ENCODE peak calls at places on chromosome 18, in seven cellular contexts. D, I, S, Q, H, C and A are unnamed samples.

GRCh38 chr18:23229472-23229871 is 94.2 kb downstream of the CABLES1 start:
- DNase-seq in C (peak; percentile 72), S (no peak), I (no peak), H (no peak), D (no peak), Q (no peak), A (no peak)

GRCh38 chr18:43587538-43588153 is 310.4 kb upstream of the SYT4 start:
- DNase-seq in I (peak; percentile 70), Q (no peak), D (no peak), C (peak; percentile 63), H (no peak), S (peak; percentile 20), A (no peak)

GRCh38 chr18:45670281-45670962 is 53.6 kb upstream of the SLC14A1 start:
- DNase-seq in I (no peak), H (no peak), S (peak; percentile 23), D (no peak), Q (peak; percentile 43), C (peak; percentile 73), A (no peak)

GRCh38 chr18:28728891-28729290 is 552.0 kb upstream of the CDH2 start:
- DNase-seq in Q (no peak), S (no peak), D (no peak), I (peak; percentile 52), H (no peak), C (peak; percentile 36), A (no peak)

GRCh38 chr18:8948471-8949149 is 153.9 kb upstream of the NDUFV2 start:
- DNase-seq in H (no peak), Q (no peak), S (no peak), D (no peak), C (peak; percentile 79), I (peak; percentile 26), A (no peak)

GRCh38 chr18:3692113-3692621 is 242.2 kb downstream of the TGIF1 start:
- DNase-seq in I (no peak), C (no peak), Q (no peak), S (no peak), D (no peak), H (no peak), A (no peak)

GRCh38 chr18:36088256-36088655 is 20.9 kb upstream of the RPRD1A start:
- DNase-seq in Q (no peak), I (no peak), H (no peak), C (no peak), D (no peak), S (no peak), A (no peak)

GRCh38 chr18:58044370-58045264 is 591 bp downstream of the NEDD4L start:
- DNase-seq in Q (peak; percentile 43), H (peak; percentile 57), I (peak; percentile 58), C (peak; percentile 28), D (peak; percentile 68), S (peak; percentile 58), A (peak; percentile 36)

GRCh38 chr18:37671119-37671518 is 105.5 kb upstream of the CELF4 start:
- DNase-seq in C (no peak), I (no peak), H (no peak), Q (no peak), D (no peak), S (no peak), A (no peak)

GRCh38 chr18:41553716-41554115 is 401.3 kb upstream of the PIK3C3 start:
- DNase-seq in D (no peak), I (peak; percentile 2), C (peak; percentile 27), H (no peak), S (no peak), Q (no peak), A (no peak)

GRCh38 chr18:23136326-23137092 is 1.2 kb downstream of the CABLES1 start:
- DNase-seq in Q (no peak), C (peak; percentile 39), S (peak; percentile 45), H (peak; percentile 43), D (peak; percentile 48), I (no peak), A (no peak)

GRCh38 chr18:47260138-47260923 is 8.9 kb upstream of the SKOR2 start:
- DNase-seq in H (peak; percentile 90), S (peak; percentile 14), C (peak; percentile 50), Q (no peak), I (peak; percentile 68), D (peak; percentile 88), A (peak; percentile 78)

GRCh38 chr18:74351354-74351753 is 35.7 kb downstream of the C18orf63 start:
- DNase-seq in C (peak; percentile 68), D (no peak), S (peak; percentile 26), Q (no peak), I (no peak), H (no peak), A (no peak)

GRCh38 chr18:35510071-35511010 is 12.6 kb upstream of the INO80C start:
- DNase-seq in Q (no peak), C (no peak), H (no peak), D (no peak), S (no peak), I (no peak), A (no peak)

GRCh38 chr18:74234326-74235171 is 57.2 kb downstream of the CYB5A start:
- DNase-seq in I (no peak), Q (no peak), D (no peak), S (no peak), H (no peak), C (peak; percentile 98), A (no peak)

GRCh38 chr18:50240083-50240563 is 26.2 kb downstream of the CFAP53 start:
- DNase-seq in D (no peak), C (no peak), Q (no peak), S (no peak), I (no peak), H (no peak), A (no peak)

GRCh38 chr18:5418985-5419495 is 123.5 kb upstream of the ZBTB14 start:
- DNase-seq in S (no peak), H (no peak), D (no peak), C (no peak), I (no peak), Q (no peak), A (no peak)

GRCh38 chr18:60038731-60039130 is 138.9 kb downstream of the PMAIP1 start:
- DNase-seq in S (no peak), H (no peak), D (no peak), C (no peak), Q (no peak), I (no peak), A (no peak)

GRCh38 chr18:50666536-50666935 is 106.6 kb downstream of the MAPK4 start:
- DNase-seq in H (no peak), Q (no peak), D (no peak), S (no peak), C (no peak), I (no peak), A (no peak)

GRCh38 chr18:42351455-42351854 is 396.4 kb downstream of the PIK3C3 start:
- DNase-seq in H (no peak), C (no peak), D (no peak), I (no peak), Q (no peak), S (no peak), A (no peak)

GRCh38 chr18:62369129-62369644 is 44.1 kb downstream of the TNFRSF11A start:
- DNase-seq in I (no peak), D (no peak), H (no peak), S (no peak), C (no peak), Q (no peak), A (no peak)

GRCh38 chr18:25561923-25562322 is 210.0 kb upstream of the ZNF521 start:
- DNase-seq in S (peak; percentile 32), Q (no peak), C (peak; percentile 26), D (no peak), I (peak; percentile 1), H (peak; percentile 44), A (peak; percentile 26)

GRCh38 chr18:3593381-3593903 is 143.5 kb downstream of the TGIF1 start:
- DNase-seq in H (peak; percentile 27), I (peak; percentile 65), D (no peak), Q (no peak), C (peak; percentile 91), S (no peak), A (peak; percentile 40)

GRCh38 chr18:9719421-9719981 is 11.4 kb downstream of the RAB31 start:
- DNase-seq in C (peak; percentile 80), S (no peak), I (peak; percentile 83), Q (no peak), D (no peak), H (no peak), A (no peak)

GRCh38 chr18:10798727-10799435 is 273.1 kb downstream of the NAPG start:
- DNase-seq in S (peak; percentile 52), C (peak; percentile 53), I (no peak), D (no peak), Q (no peak), H (no peak), A (no peak)

GRCh38 chr18:58991127-58991798 is 126.6 kb downstream of the ZNF532 start:
- DNase-seq in H (no peak), C (peak; percentile 25), D (no peak), S (peak; percentile 80), I (no peak), Q (no peak), A (no peak)

GRCh38 chr18:41977233-41977632 is 22.2 kb downstream of the PIK3C3 start:
- DNase-seq in I (no peak), S (no peak), D (no peak), Q (no peak), C (no peak), H (no peak), A (no peak)

DNA sequence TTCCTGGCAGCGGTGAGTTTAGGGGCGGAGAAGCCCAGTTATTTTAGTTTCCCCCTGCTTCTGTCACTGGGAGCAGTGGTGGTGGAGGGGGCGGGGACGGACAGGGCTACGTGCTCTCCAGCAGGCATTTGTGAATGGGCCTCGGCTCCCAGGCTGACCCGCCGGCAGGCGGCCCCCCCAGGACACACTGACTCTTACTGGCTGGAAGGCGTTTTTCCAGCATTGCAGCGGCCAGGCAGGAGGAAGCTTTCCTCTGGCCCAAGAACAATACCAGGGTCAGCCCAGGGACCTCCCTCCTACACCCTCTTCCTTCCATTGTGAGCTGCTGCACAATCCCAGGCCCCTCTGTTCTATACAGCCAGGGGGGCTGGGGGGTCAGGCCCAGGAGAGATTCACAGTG is 142.0 kb downstream of the CTIF start:
- DNase-seq in D (no peak), I (no peak), S (no peak), C (peak; percentile 82), H (peak; percentile 73), Q (no peak), A (peak; percentile 54)
- TF ChIP-seq CTCF in D (no peak), I (no peak), S (no peak), C (peak; percentile 24), H (no peak), Q (no peak), A (no peak)

GRCh38 chr18:12686100-12686499 is 16.4 kb downstream of the CEP76 start:
- DNase-seq in S (peak; percentile 28), C (peak; percentile 44), Q (no peak), D (no peak), I (peak; percentile 49), H (no peak), A (no peak)
- TF ChIP-seq CTCF in S (no peak), C (peak; percentile 28), Q (no peak), D (no peak), I (peak; percentile 39), H (no peak), A (peak; percentile 26)

DNA sequence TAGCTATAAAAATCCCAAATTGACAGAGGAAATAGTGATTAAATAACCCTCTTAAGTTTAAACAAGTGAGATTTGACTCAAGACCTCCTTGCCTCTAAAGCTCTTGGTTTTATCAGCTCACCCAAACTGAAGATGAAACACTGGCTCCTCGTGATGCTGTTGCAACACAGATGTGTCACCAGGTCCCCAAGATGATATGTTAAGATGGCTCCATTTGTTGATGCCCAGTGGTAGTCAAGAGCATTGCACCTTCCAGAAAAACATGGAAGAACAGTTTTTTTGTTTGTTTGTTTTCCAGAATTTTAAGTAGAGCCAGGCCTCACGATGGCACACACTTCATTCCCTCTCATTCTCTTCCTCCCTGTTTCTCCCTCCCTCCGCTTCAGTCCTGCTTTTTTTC is 399.8 kb downstream of the TXNL1 start:
- DNase-seq in I (no peak), Q (no peak), S (no peak), H (no peak), C (no peak), D (no peak), A (no peak)
- TF ChIP-seq CTCF in I (no peak), Q (no peak), S (peak; percentile 13), H (peak; percentile 49), C (peak; percentile 15), D (peak; percentile 28), A (peak; percentile 46)

GRCh38 chr18:76806301-76806700 is 16.1 kb upstream of the ZNF236 start:
- DNase-seq in C (no peak), H (no peak), D (no peak), I (no peak), Q (no peak), S (no peak), A (no peak)
- TF ChIP-seq CTCF in C (no peak), H (no peak), D (no peak), I (no peak), Q (no peak), S (no peak), A (no peak)